ENCODE peak calls at places on chromosome 13, in nine cellular contexts. One of them, this sample, is unnamed. For H3K27me3, the result is how much of the 10 kb centered on the place peaks cover.

GRCh38 chr13:79749985-79750551 is 269.1 kb downstream of the NDFIP2 start:
- DNase-seq in adrenal gland: peak
- DNase-seq in H1: no peak
- DNase-seq in body of pancreas: peak
- DNase-seq in breast epithelium: no peak
- DNase-seq in IMR-90: peak
- DNase-seq in stomach: no peak
- DNase-seq in suprapubic skin: no peak
- DNase-seq in Peyer's patch: peak
- DNase-seq in this sample: no peak

GRCh38 chr13:78430166-78430791 is 173.1 kb downstream of the POU4F1 start:
- DNase-seq in stomach: no peak
- DNase-seq in suprapubic skin: no peak
- DNase-seq in adrenal gland: no peak
- DNase-seq in H1: peak
- DNase-seq in breast epithelium: no peak
- DNase-seq in Peyer's patch: no peak
- DNase-seq in IMR-90: no peak
- DNase-seq in body of pancreas: no peak
- DNase-seq in this sample: no peak

GRCh38 chr13:68358218-68358817 is 1128.2 kb upstream of the PCDH9 start:
- DNase-seq in H1: no peak
- DNase-seq in stomach: no peak
- DNase-seq in breast epithelium: no peak
- DNase-seq in body of pancreas: no peak
- DNase-seq in adrenal gland: no peak
- DNase-seq in IMR-90: no peak
- DNase-seq in Peyer's patch: no peak
- DNase-seq in suprapubic skin: no peak
- DNase-seq in this sample: no peak

GRCh38 chr13:46146898-46147297 is 35.1 kb downstream of the LCP1 start:
- DNase-seq in IMR-90: no peak
- DNase-seq in body of pancreas: no peak
- DNase-seq in adrenal gland: peak
- DNase-seq in suprapubic skin: no peak
- DNase-seq in stomach: no peak
- DNase-seq in breast epithelium: no peak
- DNase-seq in H1: no peak
- DNase-seq in Peyer's patch: no peak
- DNase-seq in this sample: peak

GRCh38 chr13:22800726-22801401 is 379.9 kb upstream of the SGCG start:
- DNase-seq in suprapubic skin: no peak
- DNase-seq in H1: no peak
- DNase-seq in adrenal gland: peak
- DNase-seq in Peyer's patch: no peak
- DNase-seq in stomach: no peak
- DNase-seq in IMR-90: peak
- DNase-seq in breast epithelium: no peak
- DNase-seq in body of pancreas: no peak
- DNase-seq in this sample: no peak

GRCh38 chr13:43730642-43731041 is 56.1 kb downstream of the ENOX1 start:
- DNase-seq in Peyer's patch: no peak
- DNase-seq in stomach: no peak
- DNase-seq in adrenal gland: peak
- DNase-seq in H1: no peak
- DNase-seq in breast epithelium: no peak
- DNase-seq in body of pancreas: peak
- DNase-seq in IMR-90: peak
- DNase-seq in suprapubic skin: no peak
- DNase-seq in this sample: no peak

GRCh38 chr13:41562083-41562482 is 104.7 kb downstream of the RGCC start:
- DNase-seq in adrenal gland: no peak
- DNase-seq in IMR-90: peak
- DNase-seq in breast epithelium: no peak
- DNase-seq in suprapubic skin: no peak
- DNase-seq in body of pancreas: no peak
- DNase-seq in H1: no peak
- DNase-seq in Peyer's patch: no peak
- DNase-seq in stomach: no peak
- DNase-seq in this sample: no peak

GRCh38 chr13:110685305-110685704 is 20.6 kb downstream of the CARS2 start:
- DNase-seq in suprapubic skin: no peak
- DNase-seq in adrenal gland: no peak
- DNase-seq in Peyer's patch: peak
- DNase-seq in IMR-90: peak
- DNase-seq in body of pancreas: no peak
- DNase-seq in H1: no peak
- DNase-seq in breast epithelium: no peak
- DNase-seq in stomach: no peak
- DNase-seq in this sample: no peak

GRCh38 chr13:109645831-109646230 is 140.6 kb downstream of the IRS2 start:
- DNase-seq in suprapubic skin: no peak
- DNase-seq in H1: no peak
- DNase-seq in body of pancreas: no peak
- DNase-seq in Peyer's patch: no peak
- DNase-seq in stomach: no peak
- DNase-seq in IMR-90: no peak
- DNase-seq in breast epithelium: no peak
- DNase-seq in adrenal gland: no peak
- DNase-seq in this sample: no peak

GRCh38 chr13:31179754-31180153 is 18.1 kb upstream of the HSPH1 start:
- DNase-seq in body of pancreas: no peak
- DNase-seq in IMR-90: no peak
- DNase-seq in H1: no peak
- DNase-seq in suprapubic skin: no peak
- DNase-seq in adrenal gland: no peak
- DNase-seq in Peyer's patch: no peak
- DNase-seq in stomach: no peak
- DNase-seq in breast epithelium: no peak
- DNase-seq in this sample: no peak

GRCh38 chr13:44331912-44332840 is 41.4 kb upstream of the SERP2 start:
- DNase-seq in IMR-90: peak
- DNase-seq in H1: no peak
- DNase-seq in breast epithelium: no peak
- DNase-seq in suprapubic skin: no peak
- DNase-seq in adrenal gland: peak
- DNase-seq in stomach: no peak
- DNase-seq in body of pancreas: no peak
- DNase-seq in Peyer's patch: peak
- DNase-seq in this sample: no peak

GRCh38 chr13:26463848-26464247 is 93.6 kb upstream of the WASF3 start:
- DNase-seq in stomach: no peak
- DNase-seq in adrenal gland: no peak
- DNase-seq in H1: no peak
- DNase-seq in suprapubic skin: no peak
- DNase-seq in Peyer's patch: no peak
- DNase-seq in IMR-90: no peak
- DNase-seq in breast epithelium: no peak
- DNase-seq in body of pancreas: no peak
- DNase-seq in this sample: no peak

GRCh38 chr13:65907656-65908441 is 1322.3 kb downstream of the PCDH9 start:
- DNase-seq in stomach: no peak
- DNase-seq in body of pancreas: no peak
- DNase-seq in adrenal gland: no peak
- DNase-seq in H1: no peak
- DNase-seq in suprapubic skin: no peak
- DNase-seq in IMR-90: peak
- DNase-seq in Peyer's patch: no peak
- DNase-seq in breast epithelium: no peak
- DNase-seq in this sample: no peak

GRCh38 chr13:30679483-30680330 is 55.6 kb upstream of the ALOX5AP start:
- DNase-seq in breast epithelium: no peak
- DNase-seq in IMR-90: peak
- DNase-seq in adrenal gland: no peak
- DNase-seq in body of pancreas: no peak
- DNase-seq in stomach: no peak
- DNase-seq in H1: no peak
- DNase-seq in Peyer's patch: no peak
- DNase-seq in suprapubic skin: no peak
- DNase-seq in this sample: no peak

DNA sequence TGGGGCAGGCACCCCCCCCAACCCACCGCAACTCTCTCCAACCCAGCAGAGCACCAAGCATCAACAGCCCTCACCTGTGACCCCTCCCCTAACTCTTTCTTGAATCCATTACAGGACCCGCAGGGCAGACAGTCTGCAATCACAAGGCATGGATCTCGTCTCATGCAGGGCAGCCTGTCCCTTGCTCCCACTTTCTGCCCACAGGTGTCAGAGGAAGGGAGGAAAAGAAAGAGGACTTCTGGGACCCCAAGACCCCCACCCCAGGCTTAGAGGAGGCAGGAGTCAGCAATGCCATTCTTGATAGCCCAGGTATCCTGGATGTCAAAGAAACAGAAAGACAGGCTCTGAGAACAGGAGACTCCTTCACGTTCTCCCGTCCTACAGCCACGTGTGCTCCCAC is 47.4 kb upstream of the TUBGCP3 start:
- DNase-seq in suprapubic skin: no peak
- DNase-seq in adrenal gland: no peak
- DNase-seq in Peyer's patch: no peak
- DNase-seq in IMR-90: no peak
- DNase-seq in body of pancreas: no peak
- DNase-seq in stomach: no peak
- DNase-seq in breast epithelium: peak
- DNase-seq in H1: no peak
- DNase-seq in this sample: no peak
- H3K27me3 ChIP-seq in suprapubic skin: half or more
- H3K27me3 ChIP-seq in adrenal gland: under half
- H3K27me3 ChIP-seq in Peyer's patch: under half
- H3K27me3 ChIP-seq in IMR-90: half or more
- H3K27me3 ChIP-seq in body of pancreas: under half
- H3K27me3 ChIP-seq in stomach: under half
- H3K27me3 ChIP-seq in breast epithelium: under half
- H3K27me3 ChIP-seq in H1: under half
- H3K27me3 ChIP-seq in this sample: under half

DNA sequence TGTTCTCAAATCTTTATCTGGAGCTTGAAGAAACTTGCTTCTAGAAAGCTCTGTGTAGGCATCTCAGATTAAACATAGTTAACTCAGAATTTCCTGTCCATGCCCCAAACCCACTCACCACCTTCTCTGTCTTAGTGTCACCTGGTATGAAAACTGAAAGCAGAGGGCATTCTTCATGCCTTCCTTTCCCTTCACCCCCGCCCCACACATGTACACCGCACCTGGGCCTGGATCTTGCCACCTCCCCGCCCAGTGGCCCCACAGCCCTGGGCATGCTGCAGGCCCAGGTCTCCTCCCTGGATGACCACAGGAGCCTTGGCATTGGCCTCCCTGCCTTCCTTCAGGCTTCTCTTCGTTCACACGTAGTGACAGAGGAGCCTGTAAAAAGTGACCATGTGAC is 15.8 kb downstream of the CFAP97D2 start:
- DNase-seq in suprapubic skin: no peak
- DNase-seq in H1: no peak
- DNase-seq in breast epithelium: no peak
- DNase-seq in IMR-90: no peak
- DNase-seq in stomach: no peak
- DNase-seq in Peyer's patch: no peak
- DNase-seq in adrenal gland: no peak
- DNase-seq in body of pancreas: no peak
- DNase-seq in this sample: no peak
- TF ChIP-seq POLR2A in suprapubic skin: no peak
- TF ChIP-seq POLR2A in H1: no peak
- TF ChIP-seq POLR2A in breast epithelium: no peak
- TF ChIP-seq POLR2A in IMR-90: no peak
- TF ChIP-seq POLR2A in stomach: no peak
- TF ChIP-seq POLR2A in Peyer's patch: no peak
- TF ChIP-seq POLR2A in adrenal gland: no peak
- TF ChIP-seq POLR2A in body of pancreas: no peak
- TF ChIP-seq POLR2A in this sample: no peak

GRCh38 chr13:73850104-73850898 is 283.9 kb downstream of the KLF12 start:
- DNase-seq in body of pancreas: no peak
- DNase-seq in suprapubic skin: no peak
- DNase-seq in Peyer's patch: no peak
- DNase-seq in H1: no peak
- DNase-seq in IMR-90: no peak
- DNase-seq in breast epithelium: no peak
- DNase-seq in stomach: no peak
- DNase-seq in adrenal gland: no peak
- DNase-seq in this sample: no peak

GRCh38 chr13:73842621-73843020 is 291.6 kb downstream of the KLF12 start:
- DNase-seq in H1: no peak
- DNase-seq in breast epithelium: no peak
- DNase-seq in adrenal gland: no peak
- DNase-seq in IMR-90: peak
- DNase-seq in body of pancreas: no peak
- DNase-seq in suprapubic skin: no peak
- DNase-seq in stomach: no peak
- DNase-seq in Peyer's patch: no peak
- DNase-seq in this sample: no peak

GRCh38 chr13:73849292-73849691 is 284.9 kb downstream of the KLF12 start:
- DNase-seq in H1: no peak
- DNase-seq in IMR-90: peak
- DNase-seq in stomach: no peak
- DNase-seq in body of pancreas: no peak
- DNase-seq in suprapubic skin: no peak
- DNase-seq in adrenal gland: no peak
- DNase-seq in breast epithelium: no peak
- DNase-seq in Peyer's patch: no peak
- DNase-seq in this sample: no peak

GRCh38 chr13:73844986-73845385 is 289.2 kb downstream of the KLF12 start:
- DNase-seq in IMR-90: peak
- DNase-seq in stomach: no peak
- DNase-seq in Peyer's patch: no peak
- DNase-seq in breast epithelium: no peak
- DNase-seq in suprapubic skin: no peak
- DNase-seq in body of pancreas: no peak
- DNase-seq in adrenal gland: no peak
- DNase-seq in H1: no peak
- DNase-seq in this sample: no peak
- H3K4me3 ChIP-seq in IMR-90: no peak
- H3K4me3 ChIP-seq in stomach: no peak
- H3K4me3 ChIP-seq in Peyer's patch: no peak
- H3K4me3 ChIP-seq in breast epithelium: no peak
- H3K4me3 ChIP-seq in suprapubic skin: no peak
- H3K4me3 ChIP-seq in body of pancreas: no peak
- H3K4me3 ChIP-seq in adrenal gland: no peak
- H3K4me3 ChIP-seq in H1: no peak
- H3K4me3 ChIP-seq in this sample: no peak

DNA sequence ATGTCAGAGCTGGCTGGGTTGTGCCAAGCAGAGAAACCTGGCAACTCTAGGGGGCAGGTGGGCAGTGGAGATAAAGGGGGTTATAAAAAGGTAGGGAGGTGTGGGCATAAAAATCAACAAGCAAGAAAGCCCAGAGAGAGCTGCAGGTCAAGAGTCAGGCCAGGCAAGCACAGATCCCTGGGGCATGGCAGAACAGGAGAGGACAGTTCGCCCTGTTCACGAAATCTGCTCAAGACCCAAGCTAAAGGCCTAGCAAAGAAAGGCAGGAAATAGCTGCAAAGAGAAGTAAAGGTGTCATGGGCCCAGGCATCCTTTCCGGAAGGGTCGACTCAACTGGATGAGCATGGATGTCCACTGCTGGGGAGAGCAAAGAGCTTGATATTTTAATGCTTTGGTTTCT is 3.4 kb downstream of the MBNL2 start:
- DNase-seq in breast epithelium: no peak
- DNase-seq in adrenal gland: no peak
- DNase-seq in suprapubic skin: no peak
- DNase-seq in stomach: no peak
- DNase-seq in IMR-90: no peak
- DNase-seq in H1: no peak
- DNase-seq in body of pancreas: no peak
- DNase-seq in Peyer's patch: no peak
- DNase-seq in this sample: no peak
- H3K27me3 ChIP-seq in breast epithelium: under half
- H3K27me3 ChIP-seq in adrenal gland: under half
- H3K27me3 ChIP-seq in suprapubic skin: under half
- H3K27me3 ChIP-seq in stomach: under half
- H3K27me3 ChIP-seq in IMR-90: under half
- H3K27me3 ChIP-seq in H1: half or more
- H3K27me3 ChIP-seq in body of pancreas: under half
- H3K27me3 ChIP-seq in Peyer's patch: under half
- H3K27me3 ChIP-seq in this sample: under half

This sample was measured in right lobe of liver.